ENCODE peak calls at places on chromosomes 16 and 17, in eight cellular contexts. R is esophagus squamous epithelium, W is colonic mucosa, Y is lower lobe of right lung, B is dorsolateral prefrontal cortex, H is tibial nerve, X is AG04450, G is cardiac muscle cell. O is an unnamed sample.

GRCh38 chr16:64362193-64362592 is 759.7 kb downstream of the CDH11 start:
- DNase-seq in R (no peak), W (no peak), Y (no peak), B (no peak), H (no peak), X (no peak), G (no peak), O (no peak)

GRCh38 chr16:81850197-81850944 is 71.3 kb downstream of the PLCG2 start:
- DNase-seq in R (no peak), W (no peak), Y (no peak), B (no peak), H (no peak), X (no peak), G (no peak), O (no peak)

GRCh38 chr16:90057738-90058173 is 19.4 kb downstream of the PRDM7 start:
- DNase-seq in R (no peak), W (no peak), Y (no peak), B (no peak), H (no peak), X (peak; percentile 16), G (peak; percentile 94), O (peak; percentile 31)

GRCh38 chr17:36721560-36722120 is 120.3 kb downstream of the MRM1 start:
- DNase-seq in R (no peak), W (no peak), Y (no peak), B (no peak), H (no peak), X (no peak), G (no peak), O (no peak)

GRCh38 chr17:77692571-77693161 is 265.8 kb upstream of the TNRC6C start:
- DNase-seq in R (no peak), W (peak; percentile 14), Y (no peak), B (no peak), H (no peak), X (no peak), G (no peak), O (peak; percentile 82)

GRCh38 chr16:56029026-56029425 is 153.9 kb upstream of the CES5A start:
- DNase-seq in R (no peak), W (no peak), Y (no peak), B (no peak), H (no peak), X (no peak), G (no peak), O (no peak)

GRCh38 chr17:81579821-81580321 is 27.7 kb upstream of the FAAP100 start:
- DNase-seq in R (no peak), W (no peak), Y (no peak), B (peak; percentile 62), H (no peak), X (no peak), G (peak; percentile 69), O (peak; percentile 27)

GRCh38 chr17:81334987-81335386 is 39.9 kb upstream of the SLC38A10 start:
- DNase-seq in R (no peak), W (no peak), Y (no peak), B (no peak), H (no peak), X (no peak), G (no peak), O (no peak)

GRCh38 chr16:13231365-13231764 is 330.0 kb downstream of the SHISA9 start:
- DNase-seq in R (no peak), W (no peak), Y (no peak), B (no peak), H (no peak), X (no peak), G (no peak), O (no peak)

GRCh38 chr16:70157105-70157476 is 16.5 kb upstream of the CLEC18C start:
- DNase-seq in R (no peak), W (peak; percentile 14), Y (no peak), B (no peak), H (no peak), X (no peak), G (no peak), O (no peak)

GRCh38 chr17:37134050-37134449 is 185.3 kb downstream of the AATF start:
- DNase-seq in R (no peak), W (no peak), Y (no peak), B (no peak), H (no peak), X (no peak), G (no peak), O (no peak)

GRCh38 chr16:14306485-14307058 is 235.5 kb downstream of the MRTFB start:
- DNase-seq in R (no peak), W (no peak), Y (no peak), B (no peak), H (no peak), X (no peak), G (no peak), O (no peak)

DNA sequence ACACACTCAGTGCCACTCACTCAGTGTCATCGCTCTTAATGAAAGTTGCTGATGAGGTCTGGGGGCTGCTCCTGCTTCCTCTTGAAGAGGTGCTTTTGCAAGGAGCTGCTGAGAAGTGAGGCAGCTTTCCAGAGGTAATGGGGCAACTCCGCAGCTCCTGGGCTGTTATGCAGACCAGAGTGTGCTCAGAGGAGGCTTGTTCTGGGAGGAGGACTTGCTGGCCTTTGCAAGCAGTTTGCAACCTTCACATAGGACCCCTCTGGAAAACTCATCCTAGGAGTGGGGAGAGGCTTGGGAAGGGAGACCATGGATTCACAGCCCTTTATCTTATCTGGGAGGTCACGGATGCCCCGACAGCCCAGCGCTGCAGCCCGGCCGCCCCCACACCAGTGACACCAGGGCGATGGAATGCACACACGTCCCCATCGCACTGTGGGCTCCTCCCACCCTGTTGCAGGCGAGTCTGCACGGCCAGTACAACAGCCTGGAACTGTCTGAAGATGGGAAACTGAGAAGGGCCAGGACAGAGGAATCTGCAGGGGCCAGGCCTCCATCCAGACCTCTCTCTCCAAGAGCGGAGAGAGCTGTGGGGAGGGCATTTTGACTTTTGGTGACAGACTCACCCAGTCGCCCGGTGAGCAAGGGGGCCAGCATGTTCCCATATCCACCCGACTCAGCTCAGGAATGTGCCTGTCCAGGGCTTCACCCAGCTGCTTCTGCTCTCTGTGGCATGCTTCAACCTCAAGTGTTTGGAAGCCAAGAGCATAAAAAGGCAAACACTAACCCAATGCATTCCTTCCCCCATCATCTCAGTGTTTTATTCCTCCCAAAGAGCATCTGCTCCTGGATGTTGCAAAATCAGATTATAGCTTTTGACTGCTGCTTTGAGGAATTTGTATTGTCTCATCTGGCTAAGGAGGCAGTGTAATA is 78.6 kb upstream of the ZNF469 start:
- DNase-seq in R (no peak), W (no peak), Y (no peak), B (no peak), H (no peak), X (peak; percentile 96), G (peak; percentile 95), O (peak; percentile 62)
- H3K27ac ChIP-seq in R (peak overlapping the region; percentile 57), W (no peak overlapping the region), Y (peak overlapping the region; percentile 24), B (no peak overlapping the region), H (no peak overlapping the region), X (peak overlapping the region; percentile 99), G (peak overlapping the region; percentile 9), O (peak overlapping the region; percentile 89)

GRCh38 chr17:76281573-76282371 is 16.6 kb downstream of the UBALD2 start:
- DNase-seq in R (no peak), W (no peak), Y (no peak), B (no peak), H (no peak), X (no peak), G (no peak), O (no peak)

GRCh38 chr17:76278952-76279741 is 14.0 kb downstream of the UBALD2 start:
- DNase-seq in R (peak; percentile 33), W (peak; percentile 92), Y (peak; percentile 92), B (peak; percentile 85), H (peak; percentile 89), X (peak; percentile 50), G (peak; percentile 82), O (peak; percentile 82)

GRCh38 chr17:76278268-76278908 is 13.2 kb downstream of the UBALD2 start:
- DNase-seq in R (no peak), W (no peak), Y (no peak), B (no peak), H (no peak), X (no peak), G (no peak), O (no peak)

GRCh38 chr17:76280650-76281049 is 15.5 kb downstream of the UBALD2 start:
- DNase-seq in R (no peak), W (no peak), Y (no peak), B (no peak), H (no peak), X (no peak), G (no peak), O (no peak)

GRCh38 chr17:76279742-76280287 is 14.7 kb downstream of the UBALD2 start:
- DNase-seq in R (no peak), W (no peak), Y (no peak), B (no peak), H (no peak), X (no peak), G (no peak), O (no peak)
- TF ChIP-seq CTCF in R (no peak), W (no peak), Y (peak; percentile 9), B (peak; percentile 28), H (no peak), X (no peak), G (no peak), O (peak; percentile 43)

GRCh38 chr17:42761638-42762037 is 611 bp downstream of the RAMP2 start:
- DNase-seq in R (no peak), W (no peak), Y (no peak), B (no peak), H (no peak), X (no peak), G (no peak), O (no peak)
- H3K27ac ChIP-seq in R (peak overlapping the region; percentile 71), W (no peak overlapping the region), Y (peak overlapping the region; percentile 83), B (peak overlapping the region; percentile 29), H (peak overlapping the region; percentile 72), X (no peak overlapping the region), G (no peak overlapping the region), O (no peak overlapping the region)

GRCh38 chr17:2371183-2372130 is 29.4 kb downstream of the MNT start:
- DNase-seq in R (no peak), W (no peak), Y (no peak), B (no peak), H (no peak), X (no peak), G (no peak), O (no peak)

GRCh38 chr17:2369039-2369438 is 31.7 kb downstream of the SGSM2 start:
- DNase-seq in R (no peak), W (no peak), Y (no peak), B (no peak), H (no peak), X (no peak), G (peak; percentile 42), O (no peak)

GRCh38 chr17:2368383-2368782 is 31.1 kb downstream of the SGSM2 start:
- DNase-seq in R (no peak), W (no peak), Y (no peak), B (no peak), H (no peak), X (no peak), G (no peak), O (no peak)

GRCh38 chr17:2370211-2370589 is 30.7 kb downstream of the MNT start:
- DNase-seq in R (no peak), W (no peak), Y (no peak), B (no peak), H (no peak), X (no peak), G (no peak), O (no peak)

DNA sequence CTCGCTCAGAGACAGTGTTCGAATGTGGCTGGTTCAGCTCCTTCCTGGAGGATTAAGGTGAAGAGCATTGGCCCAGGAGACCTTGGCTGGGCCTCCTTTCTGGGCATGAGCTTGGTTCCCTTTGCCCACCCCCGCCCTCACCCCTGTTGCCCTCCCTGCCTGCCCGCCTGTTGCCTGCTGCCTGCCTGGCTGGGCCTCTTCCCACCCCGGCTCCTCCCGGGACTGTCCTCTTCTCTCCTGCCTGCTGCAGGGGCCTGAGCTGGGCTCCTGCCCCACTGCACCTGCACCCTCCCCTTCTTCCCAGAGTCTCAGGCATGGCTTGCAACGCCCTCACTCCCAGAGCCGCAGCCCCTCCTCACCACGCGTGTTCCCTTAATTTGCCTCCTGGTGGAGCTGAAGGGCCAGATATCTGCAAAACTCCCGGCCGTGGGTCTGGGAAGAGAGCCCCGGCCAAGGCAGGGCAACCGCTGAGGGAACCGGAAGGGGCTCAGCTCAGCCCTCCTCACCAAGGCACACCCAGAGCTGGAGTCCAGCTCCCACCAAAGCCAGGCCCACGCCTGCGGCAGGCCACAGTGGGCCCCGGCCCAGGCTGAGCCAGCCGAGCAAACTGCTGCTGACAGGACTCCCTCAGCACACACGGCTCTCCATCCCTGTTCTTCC is 31.2 kb downstream of the MNT start:
- DNase-seq in R (no peak), W (no peak), Y (no peak), B (no peak), H (no peak), X (no peak), G (peak; percentile 34), O (no peak)
- TF ChIP-seq CTCF in R (no peak), W (no peak), Y (no peak), B (no peak), H (no peak), X (peak; percentile 15), G (peak; percentile 19), O (no peak)